ENCODE peak calls at places on chromosomes 1 and 21, in eight cellular contexts. B is spleen, D is stomach, S is adrenal gland, A is IMR-90, T is HCT116, G is breast epithelium, P is body of pancreas. F is an unnamed sample.
A peak's percentile ranks its signal among the peaks of the same experiment; 100 is the strongest.

GRCh38 chr21:14869984-14870840 is 194.6 kb downstream of the NRIP1 start:
- DNase-seq in P (no peak), B (no peak), S (no peak), T (no peak), D (no peak), A (no peak), G (no peak), F (no peak)

GRCh38 chr1:99598738-99599411 is 47.0 kb upstream of the PALMD start:
- DNase-seq in A (peak; percentile 8), S (no peak), D (no peak), G (no peak), B (no peak), P (no peak), T (no peak), F (no peak)

GRCh38 chr1:234631721-234632125 is 21.7 kb upstream of the IRF2BP2 start:
- DNase-seq in A (peak; percentile 87), S (no peak), T (no peak), B (no peak), G (no peak), P (no peak), D (no peak), F (no peak)

GRCh38 chr1:151056574-151056973 is 2.8 kb downstream of the CDC42SE1 start:
- DNase-seq in P (peak; percentile 22), D (no peak), G (no peak), T (no peak), B (no peak), S (no peak), A (no peak), F (peak; percentile 42)

GRCh38 chr1:208349679-208350330 is 105.6 kb upstream of the PLXNA2 start:
- DNase-seq in T (no peak), B (no peak), D (no peak), A (no peak), S (no peak), G (no peak), P (no peak), F (no peak)

GRCh38 chr21:27101533-27101932 is 134.6 kb upstream of the ADAMTS5 start:
- DNase-seq in B (no peak), T (no peak), A (no peak), P (no peak), G (no peak), S (no peak), D (no peak), F (no peak)

GRCh38 chr1:165257969-165258459 is 98.5 kb downstream of the LMX1A start:
- DNase-seq in D (peak; percentile 72), P (peak; percentile 87), S (peak; percentile 71), G (peak; percentile 39), T (peak; percentile 65), B (no peak), A (peak; percentile 17), F (peak; percentile 69)

GRCh38 chr1:9838946-9839345 is 15.2 kb upstream of the CLSTN1 start:
- DNase-seq in S (no peak), A (no peak), P (no peak), D (no peak), G (no peak), B (peak; percentile 41), T (no peak), F (peak; percentile 48)

GRCh38 chr1:24142546-24143431 is at the start of gene IL22RA1:
- DNase-seq in B (no peak), G (peak; percentile 25), S (no peak), T (peak; percentile 34), A (peak; percentile 19), D (peak; percentile 62), P (peak; percentile 91), F (peak; percentile 61)

GRCh38 chr1:1132928-1133750 is 17.2 kb upstream of the C1orf159 start:
- DNase-seq in A (peak; percentile 39), T (no peak), P (peak; percentile 70), G (no peak), D (peak; percentile 96), B (no peak), S (no peak), F (no peak)
- TF ChIP-seq POLR2A in A (no peak), T (no peak), P (no peak), G (no peak), D (no peak), B (no peak), S (no peak), F (no peak)

DNA sequence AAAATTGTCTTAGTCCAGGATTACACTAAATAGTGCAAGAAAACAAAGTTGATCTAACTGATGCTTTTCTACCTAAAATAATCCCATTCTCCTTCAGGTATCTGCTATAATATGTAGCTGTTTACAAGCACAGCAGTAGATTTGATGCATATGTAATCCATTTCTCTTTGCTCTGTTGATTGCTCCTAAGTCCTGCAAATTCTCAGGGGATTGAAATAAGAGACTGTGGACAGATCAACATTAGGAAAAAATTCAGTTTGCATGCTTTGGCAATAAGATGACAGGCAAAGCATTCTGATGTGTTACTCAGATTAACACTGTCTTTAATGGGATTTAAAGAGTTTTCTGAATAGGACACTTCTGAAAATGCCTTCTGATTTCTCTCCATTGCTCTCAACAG is 34.7 kb downstream of the RNF11 start:
- DNase-seq in B (no peak), P (no peak), G (no peak), S (no peak), T (no peak), D (no peak), A (no peak), F (no peak)
- H3K4me1 ChIP-seq in B (peaks cover 9% of the 10 kb centered on the region), P (peaks cover 11% of the 10 kb centered on the region), G (no peaks in the 10 kb centered on the region), S (peaks cover 45% of the 10 kb centered on the region), T (peaks cover 22% of the 10 kb centered on the region), D (peaks cover 6% of the 10 kb centered on the region), A (peaks cover 9% of the 10 kb centered on the region), F (peaks cover 36% of the 10 kb centered on the region)

GRCh38 chr1:953524-954320 is 5.3 kb downstream of the NOC2L start:
- DNase-seq in D (no peak), P (no peak), B (no peak), S (no peak), G (no peak), A (no peak), T (no peak), F (no peak)
- TF ChIP-seq POLR2A in D (no peak), P (no peak), B (no peak), S (no peak), G (no peak), A (no peak), T (no peak), F (no peak)

GRCh38 chr1:204096931-204097330 is 24.0 kb downstream of the SOX13 start:
- DNase-seq in A (no peak), P (no peak), S (no peak), T (no peak), D (no peak), G (no peak), B (no peak), F (no peak)
- H3K4me1 ChIP-seq in A (no peaks in the 10 kb centered on the region), P (peaks cover 53% of the 10 kb centered on the region), S (peaks cover 50% of the 10 kb centered on the region), T (peaks cover 74% of the 10 kb centered on the region), D (peaks cover 40% of the 10 kb centered on the region), G (no peaks in the 10 kb centered on the region), B (peaks cover 13% of the 10 kb centered on the region), F (peaks cover 43% of the 10 kb centered on the region)

GRCh38 chr1:56563568-56563967 is 15.8 kb downstream of the PLPP3 start:
- DNase-seq in D (no peak), S (no peak), P (no peak), T (no peak), B (no peak), G (no peak), A (no peak), F (no peak)
- TF ChIP-seq POLR2A in D (no peak), S (no peak), P (no peak), T (no peak), B (no peak), G (no peak), A (no peak), F (no peak)

GRCh38 chr1:205547932-205548827 is 43.7 kb downstream of the CDK18 start:
- DNase-seq in G (peak; percentile 14), P (no peak), A (no peak), S (no peak), T (no peak), D (peak; percentile 21), B (no peak), F (peak; percentile 39)
- H3K4me1 ChIP-seq in G (peaks cover 6% of the 10 kb centered on the region), P (no peaks in the 10 kb centered on the region), A (peaks cover 2% of the 10 kb centered on the region), S (peaks cover 5% of the 10 kb centered on the region), T (peaks cover 8% of the 10 kb centered on the region), D (peaks cover 10% of the 10 kb centered on the region), B (peaks cover 5% of the 10 kb centered on the region), F (no peaks in the 10 kb centered on the region)

DNA sequence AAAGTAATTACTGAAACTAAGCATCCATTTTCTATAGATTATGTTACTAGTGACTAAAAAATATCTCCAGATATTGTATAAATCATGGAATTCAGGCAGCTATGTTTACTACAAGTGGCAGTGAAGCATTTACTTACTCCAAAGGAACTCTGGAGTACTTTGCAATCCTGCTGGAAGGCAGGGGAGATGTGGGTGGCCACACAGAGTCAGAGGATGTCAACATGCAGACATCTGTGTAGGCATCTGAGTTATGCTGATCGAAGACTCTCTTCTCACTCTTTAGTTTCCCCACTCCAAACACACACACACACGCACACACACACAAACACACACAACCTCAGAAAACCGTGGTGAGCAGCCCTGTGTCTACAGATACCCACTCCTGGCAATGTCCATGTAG is 112.9 kb downstream of the ST6GALNAC3 start:
- DNase-seq in P (no peak), T (no peak), G (no peak), A (no peak), B (no peak), S (no peak), D (no peak), F (no peak)
- TF ChIP-seq POLR2A in P (no peak), T (no peak), G (no peak), A (no peak), B (no peak), S (no peak), D (no peak), F (no peak)

GRCh38 chr1:116508984-116509980 is 61.5 kb downstream of the CD58 start:
- DNase-seq in S (no peak), P (no peak), A (peak; percentile 84), B (no peak), G (no peak), D (no peak), T (peak; percentile 88), F (no peak)

GRCh38 chr1:116508090-116508983 is 62.5 kb downstream of the CD58 start:
- DNase-seq in A (no peak), B (no peak), T (no peak), P (no peak), G (no peak), S (no peak), D (no peak), F (no peak)

GRCh38 chr1:116513956-116514355 is 56.9 kb downstream of the CD58 start:
- DNase-seq in S (no peak), D (no peak), A (no peak), G (peak; percentile 54), B (no peak), P (no peak), T (no peak), F (no peak)

GRCh38 chr1:116511459-116512019 is 59.3 kb downstream of the CD58 start:
- DNase-seq in A (no peak), D (no peak), P (no peak), S (no peak), B (no peak), T (no peak), G (no peak), F (no peak)

GRCh38 chr1:116510361-116510760 is 60.5 kb downstream of the CD58 start:
- DNase-seq in P (no peak), G (no peak), S (no peak), B (no peak), A (no peak), T (no peak), D (no peak), F (no peak)
- H3K4me1 ChIP-seq in P (no peaks in the 10 kb centered on the region), G (peaks cover 3% of the 10 kb centered on the region), S (peaks cover 11% of the 10 kb centered on the region), B (peaks cover 16% of the 10 kb centered on the region), A (peaks cover 7% of the 10 kb centered on the region), T (peaks cover 59% of the 10 kb centered on the region), D (no peaks in the 10 kb centered on the region), F (no peaks in the 10 kb centered on the region)